ENCODE peak calls at places on chromosomes 12 and 14, in four cellular contexts. One of them, this sample, is unnamed.

GRCh38 chr12:111352300-111352993 is 16.4 kb downstream of the PHETA1 start:
- DNase-seq in PC-3: no peak
- DNase-seq in GM23338: no peak
- DNase-seq in SK-N-SH: no peak
- DNase-seq in this sample: no peak

GRCh38 chr14:65832431-65833253 is 420.1 kb downstream of the FUT8 start:
- DNase-seq in PC-3: peak; percentile 24
- DNase-seq in GM23338: peak; percentile 51
- DNase-seq in SK-N-SH: peak; percentile 32
- DNase-seq in this sample: no peak

GRCh38 chr12:5969974-5970690 is 25.1 kb upstream of the ANO2 start:
- DNase-seq in PC-3: no peak
- DNase-seq in GM23338: no peak
- DNase-seq in SK-N-SH: no peak
- DNase-seq in this sample: no peak

GRCh38 chr14:57486767-57487379 is 6.8 kb downstream of the CCDC198 start:
- DNase-seq in PC-3: peak; percentile 86
- DNase-seq in GM23338: peak; percentile 76
- DNase-seq in SK-N-SH: peak; percentile 25
- DNase-seq in this sample: no peak

GRCh38 chr14:91261115-91261514 is 16.6 kb upstream of the GPR68 start:
- DNase-seq in PC-3: no peak
- DNase-seq in GM23338: no peak
- DNase-seq in SK-N-SH: no peak
- DNase-seq in this sample: no peak

GRCh38 chr12:13211191-13211858 is 14.8 kb downstream of the EMP1 start:
- DNase-seq in PC-3: peak; percentile 59
- DNase-seq in GM23338: no peak
- DNase-seq in SK-N-SH: no peak
- DNase-seq in this sample: no peak

GRCh38 chr12:19915392-19916192 is 452.7 kb upstream of the PDE3A start:
- DNase-seq in PC-3: peak; percentile 36
- DNase-seq in GM23338: peak; percentile 68
- DNase-seq in SK-N-SH: peak; percentile 27
- DNase-seq in this sample: no peak

GRCh38 chr12:67280088-67280487 is 10.9 kb downstream of the CAND1 start:
- DNase-seq in PC-3: no peak
- DNase-seq in GM23338: no peak
- DNase-seq in SK-N-SH: no peak
- DNase-seq in this sample: no peak

GRCh38 chr12:53214687-53215455 is 7.8 kb upstream of the ITGB7 start:
- DNase-seq in PC-3: no peak
- DNase-seq in GM23338: peak; percentile 60
- DNase-seq in SK-N-SH: no peak
- DNase-seq in this sample: no peak

GRCh38 chr14:92925446-92925845 is 2.5 kb downstream of the CHGA start:
- DNase-seq in PC-3: no peak
- DNase-seq in GM23338: no peak
- DNase-seq in SK-N-SH: no peak
- DNase-seq in this sample: no peak

GRCh38 chr12:538731-539539 is 79.2 kb downstream of the B4GALNT3 start:
- DNase-seq in PC-3: peak; percentile 69
- DNase-seq in GM23338: no peak
- DNase-seq in SK-N-SH: peak; percentile 68
- DNase-seq in this sample: peak; percentile 89

GRCh38 chr12:22406622-22407021 is 72.1 kb upstream of the ST8SIA1 start:
- DNase-seq in PC-3: peak; percentile 11
- DNase-seq in GM23338: no peak
- DNase-seq in SK-N-SH: no peak
- DNase-seq in this sample: peak; percentile 63

GRCh38 chr14:37056473-37056872 is 115.9 kb downstream of the SLC25A21 start:
- DNase-seq in PC-3: peak; percentile 19
- DNase-seq in GM23338: peak; percentile 32
- DNase-seq in SK-N-SH: no peak
- DNase-seq in this sample: no peak

GRCh38 chr12:47422656-47423055 is 283.2 kb downstream of the RPAP3 start:
- DNase-seq in PC-3: no peak
- DNase-seq in GM23338: no peak
- DNase-seq in SK-N-SH: no peak
- DNase-seq in this sample: no peak

GRCh38 chr12:32265461-32265860 is 133.9 kb upstream of the FGD4 start:
- DNase-seq in PC-3: no peak
- DNase-seq in GM23338: no peak
- DNase-seq in SK-N-SH: no peak
- DNase-seq in this sample: no peak

GRCh38 chr14:61103541-61104339 is 122.7 kb downstream of the SLC38A6 start:
- DNase-seq in PC-3: peak; percentile 99
- DNase-seq in GM23338: peak; percentile 44
- DNase-seq in SK-N-SH: peak; percentile 28
- DNase-seq in this sample: peak; percentile 85

GRCh38 chr14:106506901-106507305 is 980.5 kb downstream of the TMEM121 start:
- DNase-seq in PC-3: no peak
- DNase-seq in GM23338: no peak
- DNase-seq in SK-N-SH: no peak
- DNase-seq in this sample: no peak

GRCh38 chr12:77133566-77133965 is 68.2 kb upstream of the E2F7 start:
- DNase-seq in PC-3: peak; percentile 70
- DNase-seq in GM23338: peak; percentile 86
- DNase-seq in SK-N-SH: no peak
- DNase-seq in this sample: peak; percentile 40

GRCh38 chr12:104699489-104700194 is 242.9 kb downstream of the CHST11 start:
- DNase-seq in PC-3: no peak
- DNase-seq in GM23338: no peak
- DNase-seq in SK-N-SH: no peak
- DNase-seq in this sample: no peak

GRCh38 chr14:75202671-75203070 is 26.3 kb upstream of the TMED10 start:
- DNase-seq in PC-3: no peak
- DNase-seq in GM23338: no peak
- DNase-seq in SK-N-SH: no peak
- DNase-seq in this sample: no peak

GRCh38 chr14:106083082-106083481 is 556.7 kb downstream of the TMEM121 start:
- DNase-seq in PC-3: no peak
- DNase-seq in GM23338: no peak
- DNase-seq in SK-N-SH: no peak
- DNase-seq in this sample: no peak

GRCh38 chr14:80987235-80988032 is 32.0 kb downstream of the TSHR start:
- DNase-seq in PC-3: peak; percentile 87
- DNase-seq in GM23338: peak; percentile 83
- DNase-seq in SK-N-SH: peak; percentile 69
- DNase-seq in this sample: peak; percentile 69

GRCh38 chr14:65352964-65353530 is 59.5 kb upstream of the FUT8 start:
- DNase-seq in PC-3: peak; percentile 88
- DNase-seq in GM23338: no peak
- DNase-seq in SK-N-SH: no peak
- DNase-seq in this sample: peak; percentile 77

GRCh38 chr12:121494093-121494787 is 86.6 kb downstream of the KDM2B start:
- DNase-seq in PC-3: peak; percentile 53
- DNase-seq in GM23338: peak; percentile 78
- DNase-seq in SK-N-SH: peak; percentile 73
- DNase-seq in this sample: no peak

GRCh38 chr14:53791116-53791515 is 165.5 kb downstream of the BMP4 start:
- DNase-seq in PC-3: no peak
- DNase-seq in GM23338: no peak
- DNase-seq in SK-N-SH: no peak
- DNase-seq in this sample: peak; percentile 20

GRCh38 chr14:31205681-31206535 is 1.7 kb downstream of the HECTD1 start:
- DNase-seq in PC-3: peak; percentile 46
- DNase-seq in GM23338: no peak
- DNase-seq in SK-N-SH: peak; percentile 21
- DNase-seq in this sample: no peak

GRCh38 chr12:58916891-58917570 is 3.3 kb downstream of the LRIG3 start:
- DNase-seq in PC-3: peak; percentile 17
- DNase-seq in GM23338: no peak
- DNase-seq in SK-N-SH: no peak
- DNase-seq in this sample: no peak

GRCh38 chr14:103880334-103880985 is 33.1 kb upstream of the PPP1R13B start:
- DNase-seq in PC-3: peak; percentile 60
- DNase-seq in GM23338: no peak
- DNase-seq in SK-N-SH: peak; percentile 62
- DNase-seq in this sample: peak; percentile 37

GRCh38 chr14:77467801-77468200 is 9.9 kb downstream of the AHSA1 start:
- DNase-seq in PC-3: no peak
- DNase-seq in GM23338: no peak
- DNase-seq in SK-N-SH: no peak
- DNase-seq in this sample: no peak

GRCh38 chr12:65597527-65597926 is 226.8 kb upstream of the HMGA2 start:
- DNase-seq in PC-3: peak; percentile 31
- DNase-seq in GM23338: no peak
- DNase-seq in SK-N-SH: no peak
- DNase-seq in this sample: no peak

GRCh38 chr12:50297027-50297426 is 13.7 kb upstream of the LIMA1 start:
- DNase-seq in PC-3: no peak
- DNase-seq in GM23338: no peak
- DNase-seq in SK-N-SH: no peak
- DNase-seq in this sample: no peak

GRCh38 chr14:21852061-21852664 is 178.5 kb upstream of the OR4E1 start:
- DNase-seq in PC-3: peak; percentile 51
- DNase-seq in GM23338: peak; percentile 82
- DNase-seq in SK-N-SH: peak; percentile 2
- DNase-seq in this sample: no peak

GRCh38 chr14:29240046-29240445 is 473.5 kb downstream of the FOXG1 start:
- DNase-seq in PC-3: peak; percentile 87
- DNase-seq in GM23338: no peak
- DNase-seq in SK-N-SH: no peak
- DNase-seq in this sample: no peak

GRCh38 chr12:50099302-50100008 is 4.4 kb upstream of the GPD1 start:
- DNase-seq in PC-3: peak; percentile 50
- DNase-seq in GM23338: no peak
- DNase-seq in SK-N-SH: no peak
- DNase-seq in this sample: no peak

GRCh38 chr12:25388216-25388615 is 137.5 kb upstream of the KRAS start:
- DNase-seq in PC-3: peak; percentile 27
- DNase-seq in GM23338: no peak
- DNase-seq in SK-N-SH: no peak
- DNase-seq in this sample: no peak

GRCh38 chr14:98233656-98234055 is 1038.3 kb downstream of the BCL11B start:
- DNase-seq in PC-3: no peak
- DNase-seq in GM23338: peak; percentile 11
- DNase-seq in SK-N-SH: no peak
- DNase-seq in this sample: no peak
- TF ChIP-seq CTCF in PC-3: no peak
- TF ChIP-seq CTCF in GM23338: no peak
- TF ChIP-seq CTCF in SK-N-SH: no peak
- TF ChIP-seq CTCF in this sample: no peak

GRCh38 chr14:51460051-51460450 is 191.7 kb upstream of the FRMD6 start:
- DNase-seq in PC-3: no peak
- DNase-seq in GM23338: no peak
- DNase-seq in SK-N-SH: no peak
- DNase-seq in this sample: no peak

GRCh38 chr14:51464411-51464810 is 187.3 kb upstream of the FRMD6 start:
- DNase-seq in PC-3: no peak
- DNase-seq in GM23338: no peak
- DNase-seq in SK-N-SH: no peak
- DNase-seq in this sample: no peak

GRCh38 chr14:51463461-51463860 is 188.2 kb upstream of the FRMD6 start:
- DNase-seq in PC-3: no peak
- DNase-seq in GM23338: no peak
- DNase-seq in SK-N-SH: no peak
- DNase-seq in this sample: no peak

GRCh38 chr14:51462182-51462581 is 189.5 kb upstream of the FRMD6 start:
- DNase-seq in PC-3: peak; percentile 19
- DNase-seq in GM23338: no peak
- DNase-seq in SK-N-SH: no peak
- DNase-seq in this sample: no peak

GRCh38 chr14:51462706-51463105 is 189.0 kb upstream of the FRMD6 start:
- DNase-seq in PC-3: no peak
- DNase-seq in GM23338: no peak
- DNase-seq in SK-N-SH: no peak
- DNase-seq in this sample: no peak
- H2AFZ ChIP-seq in PC-3: no peak overlapping the region
- H2AFZ ChIP-seq in GM23338: no peak overlapping the region
- H2AFZ ChIP-seq in SK-N-SH: no peak overlapping the region
- H2AFZ ChIP-seq in this sample: no peak overlapping the region

DNA sequence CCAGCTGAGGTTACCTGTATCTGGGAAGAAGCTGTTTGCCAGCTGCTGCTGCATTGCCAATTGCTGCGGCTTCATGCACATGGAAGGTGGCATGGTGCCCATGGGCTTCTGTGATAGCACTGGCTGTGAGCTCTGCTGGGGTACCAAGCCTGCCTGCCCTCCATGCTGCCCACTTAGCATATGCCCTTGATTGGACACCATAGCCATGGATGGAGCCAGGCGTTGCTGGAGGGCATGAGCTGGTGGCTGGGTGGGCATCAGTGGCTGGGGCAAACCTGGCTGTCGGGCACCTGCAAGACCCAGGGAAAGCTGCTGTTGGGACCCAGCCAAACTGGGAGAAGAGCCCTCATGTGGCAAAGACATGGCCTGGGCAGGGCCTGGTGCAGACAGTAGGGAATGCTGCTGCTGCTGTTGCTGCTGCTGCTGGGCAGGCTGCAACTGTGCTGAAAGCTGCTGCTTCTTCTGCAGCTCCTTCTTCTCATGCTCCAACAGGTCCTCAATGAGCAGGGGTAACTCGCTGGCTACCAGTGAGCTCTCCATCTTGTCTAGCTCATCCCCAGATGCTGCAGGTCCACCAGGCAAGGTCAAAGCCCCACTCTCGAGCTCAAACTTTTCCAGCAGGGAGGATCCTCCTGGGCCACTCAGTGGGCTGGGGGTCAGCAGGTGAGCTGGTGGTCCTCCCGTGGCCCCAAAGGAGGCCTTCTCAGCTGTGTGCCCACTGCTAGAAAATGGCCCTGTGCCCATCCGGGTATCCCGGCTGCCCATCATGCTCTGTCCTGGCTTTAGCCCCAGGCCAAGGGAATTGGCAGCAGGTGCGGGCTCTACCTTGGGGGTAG is 18.8 kb upstream of the PRKAG1 start:
- DNase-seq in PC-3: no peak
- DNase-seq in GM23338: no peak
- DNase-seq in SK-N-SH: no peak
- DNase-seq in this sample: peak; percentile 21
- H3K9me2 ChIP-seq in PC-3: no peaks in the 10 kb centered on the region
- H3K9me2 ChIP-seq in GM23338: no peaks in the 10 kb centered on the region
- H3K9me2 ChIP-seq in SK-N-SH: no peaks in the 10 kb centered on the region
- H3K9me2 ChIP-seq in this sample: no peaks in the 10 kb centered on the region

GRCh38 chr12:57813971-57814771 is 4.4 kb downstream of the AVIL start:
- DNase-seq in PC-3: no peak
- DNase-seq in GM23338: no peak
- DNase-seq in SK-N-SH: peak; percentile 27
- DNase-seq in this sample: no peak
- TF ChIP-seq CTCF in PC-3: no peak
- TF ChIP-seq CTCF in GM23338: peak; percentile 37
- TF ChIP-seq CTCF in SK-N-SH: no peak
- TF ChIP-seq CTCF in this sample: no peak

GRCh38 chr12:56007892-56008471 is 10.9 kb downstream of the SUOX start:
- DNase-seq in PC-3: peak; percentile 10
- DNase-seq in GM23338: no peak
- DNase-seq in SK-N-SH: no peak
- DNase-seq in this sample: no peak
- H2AFZ ChIP-seq in PC-3: peak overlapping the region; percentile 98
- H2AFZ ChIP-seq in GM23338: peak overlapping the region; percentile 93
- H2AFZ ChIP-seq in SK-N-SH: peak overlapping the region; percentile 90
- H2AFZ ChIP-seq in this sample: peak overlapping the region; percentile 69

This sample was measured in PC-9.